ENCODE peak calls at places on chromosomes 3 and 15, in four cellular contexts. V, F, X and D are unnamed samples.

GRCh38 chr3:117600112-117600511 is 890.5 kb downstream of the TUSC7 start:
- DNase-seq in V (no peak), F (no peak), X (peak), D (no peak)

GRCh38 chr3:106212658-106213222 is 343.9 kb upstream of the CBLB start:
- DNase-seq in V (no peak), F (no peak), X (no peak), D (no peak)

GRCh38 chr3:27335571-27335970 is 33.6 kb downstream of the NEK10 start:
- DNase-seq in V (no peak), F (no peak), X (no peak), D (no peak)

GRCh38 chr15:81343371-81343770 is 19.4 kb upstream of the STARD5 start:
- DNase-seq in V (no peak), F (no peak), X (no peak), D (no peak)

GRCh38 chr3:45462522-45463262 is 74.3 kb downstream of the LARS2 start:
- DNase-seq in V (no peak), F (no peak), X (no peak), D (no peak)

GRCh38 chr3:185646382-185647133 is 60.5 kb downstream of the SENP2 start:
- DNase-seq in V (peak), F (peak), X (peak), D (no peak)

GRCh38 chr3:73480187-73480672 is 144.5 kb downstream of the PDZRN3 start:
- DNase-seq in V (no peak), F (no peak), X (no peak), D (no peak)

GRCh38 chr15:45199136-45199810 is 11.5 kb upstream of the SHF start:
- DNase-seq in V (no peak), F (peak), X (peak), D (peak)

GRCh38 chr3:42790714-42791229 is 13.5 kb downstream of the HIGD1A start:
- DNase-seq in V (no peak), F (no peak), X (no peak), D (no peak)

GRCh38 chr3:52502808-52503350 is 7.7 kb downstream of the STAB1 start:
- DNase-seq in V (no peak), F (no peak), X (no peak), D (no peak)

GRCh38 chr3:58355174-58355573 is 22.5 kb downstream of the PXK start:
- DNase-seq in V (no peak), F (no peak), X (no peak), D (no peak)

GRCh38 chr3:161171113-161171512 is 50.0 kb upstream of the NMD3 start:
- DNase-seq in V (peak), F (peak), X (no peak), D (peak)

GRCh38 chr15:99450896-99451358 is 114.9 kb upstream of the MEF2A start:
- DNase-seq in V (peak), F (no peak), X (no peak), D (peak)

GRCh38 chr3:196225763-196226364 is 9.5 kb downstream of the SLC51A start:
- DNase-seq in V (peak), F (no peak), X (no peak), D (no peak)

GRCh38 chr3:182796310-182796709 is 3.0 kb downstream of the ATP11B start:
- DNase-seq in V (no peak), F (no peak), X (no peak), D (no peak)

GRCh38 chr15:59691194-59691805 is 2.2 kb upstream of the BNIP2 start:
- DNase-seq in V (no peak), F (peak), X (peak), D (peak)

GRCh38 chr3:136070953-136071949 is 105.7 kb downstream of the PPP2R3A start:
- DNase-seq in V (no peak), F (peak), X (peak), D (no peak)

GRCh38 chr15:90049030-90049429 is 47.9 kb downstream of the ZNF710 start:
- DNase-seq in V (no peak), F (no peak), X (no peak), D (no peak)

GRCh38 chr3:25156526-25157075 is 271.5 kb upstream of the RARB start:
- DNase-seq in V (no peak), F (peak), X (peak), D (no peak)

GRCh38 chr3:71010731-71011455 is 572.6 kb downstream of the FOXP1 start:
- DNase-seq in V (no peak), F (no peak), X (no peak), D (no peak)

GRCh38 chr3:50339485-50340196 is 995 bp downstream of the RASSF1 start:
- DNase-seq in V (no peak), F (no peak), X (no peak), D (no peak)

GRCh38 chr3:77247063-77247462 is 207.2 kb downstream of the ROBO2 start:
- DNase-seq in V (no peak), F (no peak), X (no peak), D (no peak)

GRCh38 chr3:50173685-50174516 is 17.5 kb upstream of the GNAT1 start:
- DNase-seq in V (no peak), F (no peak), X (peak), D (no peak)